ENCODE peak calls at places on chromosomes 16 and 17, in seven cellular contexts. L is astrocyte of the spinal cord, V is cardiac muscle cell, X is left ventricle myocardium inferior, F is glutamatergic neuron, J is stomach, U is upper lobe of right lung. K is an unnamed sample.

GRCh38 chr16:2824626-2825025 is 5.5 kb upstream of the ZG16B start:
- DNase-seq in L (no peak), F (no peak), V (no peak), J (no peak), X (no peak), U (peak; percentile 35), K (no peak)

GRCh38 chr17:74042744-74043486 is 160.6 kb upstream of the RPL38 start:
- DNase-seq in U (no peak), J (no peak), F (no peak), V (peak; percentile 60), X (no peak), L (peak; percentile 86), K (no peak)

GRCh38 chr16:31505483-31505882 is 2.7 kb downstream of the RUSF1 start:
- DNase-seq in F (no peak), L (no peak), U (no peak), X (no peak), V (no peak), J (no peak), K (no peak)

GRCh38 chr16:62543516-62543915 is 507.3 kb upstream of the CDH8 start:
- DNase-seq in U (no peak), F (no peak), X (no peak), L (no peak), V (no peak), J (no peak), K (no peak)

GRCh38 chr16:11255737-11256656 is at the start of gene SOCS1:
- DNase-seq in U (peak; percentile 93), V (peak; percentile 92), F (peak; percentile 93), X (peak; percentile 87), L (peak; percentile 86), J (peak; percentile 89), K (peak; percentile 82)

GRCh38 chr16:58509256-58510096 is 5.8 kb upstream of the SETD6 start:
- DNase-seq in U (peak; percentile 57), L (no peak), V (no peak), F (no peak), X (no peak), J (peak; percentile 22), K (no peak)

GRCh38 chr16:57184890-57185445 is 871 bp downstream of the PSME3IP1 start:
- DNase-seq in L (no peak), J (no peak), F (no peak), X (no peak), V (no peak), U (no peak), K (no peak)

GRCh38 chr17:28896491-28896883 is 1.0 kb downstream of the FLOT2 start:
- DNase-seq in L (no peak), F (no peak), V (no peak), U (no peak), X (no peak), J (no peak), K (no peak)

GRCh38 chr17:78381601-78382168 is 3.2 kb downstream of the PGS1 start:
- DNase-seq in X (no peak), J (no peak), F (no peak), L (peak; percentile 48), V (no peak), U (no peak), K (no peak)

GRCh38 chr17:80017226-80018010 is 18.3 kb downstream of the TBC1D16 start:
- DNase-seq in V (no peak), F (no peak), X (no peak), J (no peak), U (no peak), L (no peak), K (no peak)

GRCh38 chr17:9937164-9937835 is 32.2 kb upstream of the RCVRN start:
- DNase-seq in F (no peak), L (peak; percentile 70), V (peak; percentile 52), X (peak; percentile 83), J (no peak), U (no peak), K (no peak)

GRCh38 chr16:85370881-85371651 is 242.1 kb upstream of the GSE1 start:
- DNase-seq in U (peak; percentile 85), X (no peak), V (no peak), L (no peak), J (peak; percentile 88), F (no peak), K (no peak)
- TF ChIP-seq CTCF in U (no peak), X (no peak), V (no peak), L (no peak), J (peak; percentile 11), F (no peak), K (no peak)

GRCh38 chr17:65588194-65588808 is 26.9 kb upstream of the AXIN2 start:
- DNase-seq in V (no peak), F (no peak), U (peak; percentile 81), X (peak; percentile 45), J (peak; percentile 77), L (no peak), K (no peak)
- TF ChIP-seq CTCF in V (no peak), F (no peak), U (peak; percentile 18), X (peak; percentile 3), J (peak; percentile 25), L (peak; percentile 3), K (peak; percentile 51)

DNA sequence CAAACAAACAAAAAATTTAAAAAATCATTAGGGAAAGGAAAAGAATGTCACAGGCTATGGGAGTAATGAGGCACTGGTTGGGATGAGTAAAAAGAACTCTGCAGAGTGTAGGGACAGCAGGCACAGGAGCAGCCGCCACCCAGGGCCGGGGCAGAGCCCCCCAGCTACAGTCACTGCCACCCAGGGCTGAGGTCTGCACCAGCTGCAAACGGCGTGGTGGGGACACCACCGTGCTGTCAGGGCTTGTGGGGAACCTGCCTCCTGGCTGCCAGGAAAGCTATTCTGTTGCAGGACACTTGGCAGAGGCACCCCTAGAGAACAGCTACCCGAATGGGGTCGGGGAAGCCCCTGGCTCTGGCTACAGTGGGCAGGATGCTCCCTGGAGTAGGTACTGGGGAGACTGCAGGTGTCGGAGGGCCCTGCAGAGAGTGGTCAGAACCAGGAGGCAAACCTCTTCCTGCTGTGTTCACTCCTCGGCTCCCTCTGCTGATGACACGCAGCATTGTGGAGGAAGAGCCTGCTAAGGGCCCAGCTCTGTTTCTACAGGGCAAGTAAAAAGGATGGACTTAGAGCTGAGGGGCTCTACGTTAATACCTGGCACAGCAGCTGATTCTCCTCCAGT is 32.3 kb upstream of the CAPN15 start:
- DNase-seq in F (peak; percentile 66), U (no peak), J (no peak), X (no peak), L (no peak), V (peak; percentile 59), K (no peak)
- TF ChIP-seq CTCF in F (no peak), U (peak; percentile 38), J (peak; percentile 13), X (peak; percentile 49), L (peak; percentile 52), V (peak; percentile 60), K (peak; percentile 54)

GRCh38 chr16:69141936-69142335 is 9.5 kb downstream of the UTP4 start:
- DNase-seq in U (no peak), V (no peak), L (no peak), X (no peak), J (no peak), F (no peak), K (no peak)

GRCh38 chr16:69145658-69146057 is 13.2 kb downstream of the UTP4 start:
- DNase-seq in J (peak; percentile 56), V (peak; percentile 68), X (no peak), L (no peak), U (no peak), F (no peak), K (no peak)

GRCh38 chr16:69141014-69141413 is 8.6 kb downstream of the UTP4 start:
- DNase-seq in V (no peak), L (no peak), F (peak; percentile 56), U (no peak), X (no peak), J (no peak), K (no peak)

GRCh38 chr16:69138608-69139007 is 6.2 kb downstream of the UTP4 start:
- DNase-seq in J (no peak), L (no peak), X (no peak), V (no peak), F (no peak), U (no peak), K (no peak)

GRCh38 chr16:69143116-69143515 is 10.7 kb downstream of the UTP4 start:
- DNase-seq in J (no peak), V (no peak), X (no peak), L (no peak), U (no peak), F (peak; percentile 55), K (no peak)
- TF ChIP-seq CTCF in J (no peak), V (no peak), X (no peak), L (no peak), U (no peak), F (peak; percentile 39), K (peak; percentile 23)

K was measured in neural crest cell.